ENCODE peak calls at places on chromosomes 2 and 18, in seven cellular contexts. One of them, this sample, is unnamed.

GRCh38 chr2:137769406-137769805 is 194.9 kb upstream of the HNMT start:
- DNase-seq in COR-L47: no peak
- DNase-seq in activated T-helper 1 cell treated with Interleukin-2 at 50 U/mL for 16 hours: no peak
- DNase-seq in T-helper 1 cell: no peak
- DNase-seq in stimulated activated CD4-positive, alpha-beta T cell treated with anti-CD3 and anti-CD28 coated beads, Interleukin-15, amount 100 ng/mL, for 24 hours: no peak
- DNase-seq in stomach: no peak
- DNase-seq in AG04449: no peak
- DNase-seq in this sample: no peak

GRCh38 chr2:31287681-31288080 is 53.7 kb downstream of the EHD3 start:
- DNase-seq in COR-L47: no peak
- DNase-seq in stimulated activated CD4-positive, alpha-beta T cell treated with anti-CD3 and anti-CD28 coated beads, Interleukin-15, amount 100 ng/mL, for 24 hours: no peak
- DNase-seq in T-helper 1 cell: no peak
- DNase-seq in AG04449: no peak
- DNase-seq in activated T-helper 1 cell treated with Interleukin-2 at 50 U/mL for 16 hours: no peak
- DNase-seq in stomach: no peak
- DNase-seq in this sample: no peak

GRCh38 chr2:85920810-85921545 is 32.2 kb upstream of the ST3GAL5 start:
- DNase-seq in activated T-helper 1 cell treated with Interleukin-2 at 50 U/mL for 16 hours: no peak
- DNase-seq in AG04449: no peak
- DNase-seq in T-helper 1 cell: no peak
- DNase-seq in stomach: no peak
- DNase-seq in COR-L47: no peak
- DNase-seq in stimulated activated CD4-positive, alpha-beta T cell treated with anti-CD3 and anti-CD28 coated beads, Interleukin-15, amount 100 ng/mL, for 24 hours: no peak
- DNase-seq in this sample: no peak

GRCh38 chr2:180676520-180676919 is 303.9 kb upstream of the UBE2E3 start:
- DNase-seq in COR-L47: no peak
- DNase-seq in AG04449: no peak
- DNase-seq in activated T-helper 1 cell treated with Interleukin-2 at 50 U/mL for 16 hours: no peak
- DNase-seq in stimulated activated CD4-positive, alpha-beta T cell treated with anti-CD3 and anti-CD28 coated beads, Interleukin-15, amount 100 ng/mL, for 24 hours: no peak
- DNase-seq in stomach: no peak
- DNase-seq in T-helper 1 cell: no peak
- DNase-seq in this sample: no peak

GRCh38 chr2:182824759-182825143 is 41.7 kb downstream of the FRZB start:
- DNase-seq in AG04449: no peak
- DNase-seq in stimulated activated CD4-positive, alpha-beta T cell treated with anti-CD3 and anti-CD28 coated beads, Interleukin-15, amount 100 ng/mL, for 24 hours: no peak
- DNase-seq in T-helper 1 cell: no peak
- DNase-seq in stomach: no peak
- DNase-seq in activated T-helper 1 cell treated with Interleukin-2 at 50 U/mL for 16 hours: no peak
- DNase-seq in COR-L47: no peak
- DNase-seq in this sample: no peak

GRCh38 chr2:10012963-10013461 is 30.3 kb upstream of the KLF11 start:
- DNase-seq in COR-L47: no peak
- DNase-seq in activated T-helper 1 cell treated with Interleukin-2 at 50 U/mL for 16 hours: no peak
- DNase-seq in stomach: no peak
- DNase-seq in AG04449: no peak
- DNase-seq in T-helper 1 cell: no peak
- DNase-seq in stimulated activated CD4-positive, alpha-beta T cell treated with anti-CD3 and anti-CD28 coated beads, Interleukin-15, amount 100 ng/mL, for 24 hours: no peak
- DNase-seq in this sample: no peak

GRCh38 chr18:79068946-79069791 is at the start of gene ATP9B:
- DNase-seq in stomach: peak; percentile 98
- DNase-seq in T-helper 1 cell: peak; percentile 98
- DNase-seq in activated T-helper 1 cell treated with Interleukin-2 at 50 U/mL for 16 hours: peak; percentile 95
- DNase-seq in COR-L47: peak; percentile 91
- DNase-seq in AG04449: peak; percentile 75
- DNase-seq in stimulated activated CD4-positive, alpha-beta T cell treated with anti-CD3 and anti-CD28 coated beads, Interleukin-15, amount 100 ng/mL, for 24 hours: peak; percentile 97
- DNase-seq in this sample: peak; percentile 98

GRCh38 chr18:44589709-44590108 is 91.0 kb upstream of the SETBP1 start:
- DNase-seq in stomach: no peak
- DNase-seq in activated T-helper 1 cell treated with Interleukin-2 at 50 U/mL for 16 hours: no peak
- DNase-seq in AG04449: no peak
- DNase-seq in T-helper 1 cell: no peak
- DNase-seq in stimulated activated CD4-positive, alpha-beta T cell treated with anti-CD3 and anti-CD28 coated beads, Interleukin-15, amount 100 ng/mL, for 24 hours: no peak
- DNase-seq in COR-L47: no peak
- DNase-seq in this sample: no peak

GRCh38 chr2:25598911-25599310 is 74.5 kb downstream of the DTNB start:
- DNase-seq in stomach: no peak
- DNase-seq in stimulated activated CD4-positive, alpha-beta T cell treated with anti-CD3 and anti-CD28 coated beads, Interleukin-15, amount 100 ng/mL, for 24 hours: no peak
- DNase-seq in T-helper 1 cell: no peak
- DNase-seq in AG04449: no peak
- DNase-seq in COR-L47: no peak
- DNase-seq in activated T-helper 1 cell treated with Interleukin-2 at 50 U/mL for 16 hours: no peak
- DNase-seq in this sample: no peak

GRCh38 chr18:24019641-24020331 is 5.2 kb downstream of the TTC39C start:
- DNase-seq in COR-L47: no peak
- DNase-seq in stimulated activated CD4-positive, alpha-beta T cell treated with anti-CD3 and anti-CD28 coated beads, Interleukin-15, amount 100 ng/mL, for 24 hours: peak; percentile 58
- DNase-seq in activated T-helper 1 cell treated with Interleukin-2 at 50 U/mL for 16 hours: peak; percentile 20
- DNase-seq in T-helper 1 cell: peak; percentile 23
- DNase-seq in stomach: no peak
- DNase-seq in AG04449: no peak
- DNase-seq in this sample: no peak

GRCh38 chr2:121777699-121778058 is 22.2 kb downstream of the TSN start:
- DNase-seq in AG04449: no peak
- DNase-seq in stimulated activated CD4-positive, alpha-beta T cell treated with anti-CD3 and anti-CD28 coated beads, Interleukin-15, amount 100 ng/mL, for 24 hours: no peak
- DNase-seq in activated T-helper 1 cell treated with Interleukin-2 at 50 U/mL for 16 hours: no peak
- DNase-seq in stomach: no peak
- DNase-seq in COR-L47: peak; percentile 22
- DNase-seq in T-helper 1 cell: no peak
- DNase-seq in this sample: no peak

GRCh38 chr18:74282359-74283254 is 9.2 kb downstream of the CYB5A start:
- DNase-seq in T-helper 1 cell: no peak
- DNase-seq in AG04449: no peak
- DNase-seq in COR-L47: peak; percentile 30
- DNase-seq in stimulated activated CD4-positive, alpha-beta T cell treated with anti-CD3 and anti-CD28 coated beads, Interleukin-15, amount 100 ng/mL, for 24 hours: no peak
- DNase-seq in stomach: no peak
- DNase-seq in activated T-helper 1 cell treated with Interleukin-2 at 50 U/mL for 16 hours: no peak
- DNase-seq in this sample: no peak

GRCh38 chr2:11744631-11745394 is 1.6 kb upstream of the LPIN1 start:
- DNase-seq in COR-L47: no peak
- DNase-seq in AG04449: no peak
- DNase-seq in T-helper 1 cell: no peak
- DNase-seq in stomach: no peak
- DNase-seq in stimulated activated CD4-positive, alpha-beta T cell treated with anti-CD3 and anti-CD28 coated beads, Interleukin-15, amount 100 ng/mL, for 24 hours: peak; percentile 30
- DNase-seq in activated T-helper 1 cell treated with Interleukin-2 at 50 U/mL for 16 hours: no peak
- DNase-seq in this sample: no peak